ENCODE peak calls at places on chromosomes 3 and 15, in six cellular contexts. M is H1, U is H9, W is mesenchymal stem cell, Z is neuronal stem cell, X is trophoblast cell. J is an unnamed sample.

GRCh38 chr3:71530903-71531535 is 52.5 kb downstream of the FOXP1 start:
- DNase-seq in M (no peak), U (peak), W (no peak), Z (no peak), X (no peak), J (no peak)

GRCh38 chr3:4043867-4044575 is 244.8 kb downstream of the LRRN1 start:
- DNase-seq in M (no peak), U (no peak), W (no peak), Z (no peak), X (peak), J (no peak)

GRCh38 chr3:161549251-161549650 is 52.6 kb downstream of the OTOL1 start:
- DNase-seq in M (no peak), U (no peak), W (peak), Z (no peak), X (peak), J (no peak)

GRCh38 chr3:16300881-16301359 is 35.9 kb downstream of the OXNAD1 start:
- DNase-seq in M (no peak), U (no peak), W (no peak), Z (no peak), X (peak), J (no peak)

GRCh38 chr15:66898656-66899402 is 166.6 kb upstream of the SMAD3 start:
- DNase-seq in M (no peak), U (no peak), W (no peak), Z (no peak), X (no peak), J (no peak)

GRCh38 chr3:157311633-157312365 is 124.9 kb upstream of the PTX3 start:
- DNase-seq in M (no peak), U (no peak), W (peak), Z (no peak), X (peak), J (peak)

GRCh38 chr15:37789881-37790280 is 144.6 kb upstream of the TMCO5A start:
- DNase-seq in M (no peak), U (no peak), W (peak), Z (no peak), X (peak), J (peak)

GRCh38 chr3:186932281-186933181 is 2.2 kb downstream of the ST6GAL1 start:
- DNase-seq in M (no peak), U (no peak), W (no peak), Z (no peak), X (no peak), J (no peak)

GRCh38 chr3:149967067-149967685 is 3.5 kb downstream of the PFN2 start:
- DNase-seq in M (no peak), U (no peak), W (peak), Z (peak), X (peak), J (peak)

GRCh38 chr3:86257955-86258641 is 732.9 kb downstream of the VGLL3 start:
- DNase-seq in M (no peak), U (no peak), W (no peak), Z (no peak), X (no peak), J (no peak)

GRCh38 chr15:26841514-26841913 is 25.3 kb upstream of the GABRA5 start:
- DNase-seq in M (no peak), U (no peak), W (no peak), Z (no peak), X (no peak), J (no peak)

GRCh38 chr15:26842391-26842790 is 24.5 kb upstream of the GABRA5 start:
- DNase-seq in M (peak), U (no peak), W (no peak), Z (no peak), X (no peak), J (no peak)

GRCh38 chr15:26838742-26839460 is 28.0 kb upstream of the GABRA5 start:
- DNase-seq in M (peak), U (peak), W (no peak), Z (peak), X (no peak), J (no peak)

GRCh38 chr15:26844901-26845300 is 22.0 kb upstream of the GABRA5 start:
- DNase-seq in M (no peak), U (no peak), W (no peak), Z (no peak), X (no peak), J (no peak)

GRCh38 chr15:26841941-26842340 is 24.9 kb upstream of the GABRA5 start:
- DNase-seq in M (no peak), U (no peak), W (no peak), Z (no peak), X (no peak), J (no peak)
- H4K91ac ChIP-seq in M (no peak), U (no peak), W (no peak), Z (no peak), X (no peak), J (no peak)

GRCh38 chr15:47743886-47744285 is 26.6 kb downstream of the SEMA6D start:
- DNase-seq in M (no peak), U (no peak), W (no peak), Z (no peak), X (no peak), J (no peak)
- H4K91ac ChIP-seq in M (no peak), U (no peak), W (no peak), Z (no peak), X (no peak), J (no peak)

DNA sequence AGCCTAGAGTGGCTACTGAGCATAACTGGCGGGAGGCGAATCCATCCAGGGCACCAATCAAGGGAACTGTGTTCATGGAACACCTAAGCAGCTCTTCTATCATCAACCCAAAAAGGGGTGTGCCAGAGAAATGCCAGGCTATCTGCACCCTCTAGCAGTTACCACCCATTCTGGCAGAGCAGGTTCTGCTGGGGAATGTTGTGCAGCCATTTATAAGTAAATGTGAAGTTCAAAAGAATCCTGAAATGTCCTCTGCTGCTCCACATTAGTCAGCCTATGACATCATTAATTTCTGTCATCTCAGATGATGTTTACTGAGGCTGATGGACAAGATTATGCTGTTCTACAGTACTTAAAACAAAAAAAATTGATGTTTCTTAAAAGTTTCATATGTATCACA is 7.7 kb downstream of the SKIC8 start:
- DNase-seq in M (no peak), U (no peak), W (peak), Z (no peak), X (peak), J (no peak)
- H4K91ac ChIP-seq in M (no peak), U (no peak), W (no peak), Z (no peak), X (no peak), J (no peak)

GRCh38 chr3:56001537-56001936 is 466.7 kb downstream of the ERC2 start:
- DNase-seq in M (no peak), U (no peak), W (no peak), Z (no peak), X (no peak), J (no peak)
- H4K91ac ChIP-seq in M (no peak), U (no peak), W (no peak), Z (no peak), X (no peak), J (no peak)

GRCh38 chr3:134366928-134367352 is 7.3 kb downstream of the AMOTL2 start:
- DNase-seq in M (no peak), U (peak), W (no peak), Z (no peak), X (no peak), J (no peak)

GRCh38 chr3:134366221-134366927 is 7.9 kb downstream of the AMOTL2 start:
- DNase-seq in M (no peak), U (peak), W (no peak), Z (no peak), X (no peak), J (no peak)

GRCh38 chr3:134364061-134364935 is 9.9 kb downstream of the AMOTL2 start:
- DNase-seq in M (peak), U (peak), W (peak), Z (peak), X (peak), J (peak)

GRCh38 chr3:134364936-134365765 is 9.1 kb downstream of the AMOTL2 start:
- DNase-seq in M (no peak), U (no peak), W (no peak), Z (no peak), X (no peak), J (no peak)

DNA sequence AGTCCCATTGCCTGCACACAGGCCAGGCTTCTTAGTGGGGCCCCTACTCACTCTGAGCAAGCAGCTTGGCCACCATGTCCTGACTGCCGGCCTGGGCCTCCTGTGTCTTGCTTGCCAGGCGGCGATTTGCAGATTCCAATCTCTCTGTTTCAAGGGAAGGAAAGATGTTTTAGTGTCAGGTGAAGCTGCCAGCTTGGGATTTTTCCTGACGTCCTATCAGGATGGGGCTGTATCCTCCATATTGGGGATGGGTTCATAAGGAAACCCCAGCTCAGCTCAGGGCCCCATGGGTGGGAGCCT is 8.5 kb downstream of the AMOTL2 start:
- DNase-seq in M (no peak), U (peak), W (no peak), Z (no peak), X (no peak), J (no peak)
- H4K91ac ChIP-seq in M (peak), U (no peak), W (no peak), Z (no peak), X (no peak), J (no peak)

GRCh38 chr3:188067932-188068331 is 86.0 kb upstream of the LPP start:
- DNase-seq in M (no peak), U (no peak), W (peak), Z (no peak), X (no peak), J (peak)

GRCh38 chr3:188060436-188060835 is 93.5 kb upstream of the LPP start:
- DNase-seq in M (no peak), U (no peak), W (no peak), Z (no peak), X (peak), J (no peak)

GRCh38 chr3:188061133-188061532 is 92.8 kb upstream of the LPP start:
- DNase-seq in M (no peak), U (no peak), W (peak), Z (no peak), X (peak), J (peak)

GRCh38 chr3:188066141-188066540 is 87.8 kb upstream of the LPP start:
- DNase-seq in M (no peak), U (no peak), W (no peak), Z (no peak), X (no peak), J (no peak)

DNA sequence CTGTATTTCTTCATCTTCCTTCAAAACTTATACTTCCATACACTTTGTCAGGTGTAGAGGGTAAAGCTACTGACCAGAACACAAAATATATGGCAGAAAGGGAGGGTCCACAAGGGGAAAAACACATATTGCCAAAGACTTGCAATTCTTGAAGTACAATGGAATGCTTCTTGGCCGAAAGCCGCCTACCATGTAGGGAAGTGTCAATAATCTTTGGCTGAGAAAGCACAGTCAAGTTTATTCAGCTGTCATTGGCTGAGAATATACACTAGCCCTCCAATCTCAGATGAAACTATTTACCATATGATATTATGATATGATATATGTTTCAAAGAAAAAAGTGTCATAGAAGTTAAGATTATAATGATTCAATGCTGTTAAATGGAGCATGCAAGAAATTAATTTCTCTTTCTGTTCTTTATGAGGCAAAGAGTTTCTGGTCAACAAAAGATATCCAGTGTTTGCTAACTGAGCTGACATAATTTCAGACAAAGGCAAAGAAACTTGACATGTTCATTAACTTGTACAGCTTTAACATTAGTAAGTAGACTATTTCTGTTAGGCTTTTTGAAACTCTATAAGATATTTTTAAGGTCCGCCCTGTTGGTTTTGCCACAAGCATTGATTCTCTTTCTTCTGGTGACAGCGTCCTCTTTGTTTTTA is 89.0 kb upstream of the LPP start:
- DNase-seq in M (no peak), U (no peak), W (no peak), Z (no peak), X (no peak), J (no peak)
- H4K91ac ChIP-seq in M (no peak), U (no peak), W (no peak), Z (no peak), X (no peak), J (no peak)

DNA sequence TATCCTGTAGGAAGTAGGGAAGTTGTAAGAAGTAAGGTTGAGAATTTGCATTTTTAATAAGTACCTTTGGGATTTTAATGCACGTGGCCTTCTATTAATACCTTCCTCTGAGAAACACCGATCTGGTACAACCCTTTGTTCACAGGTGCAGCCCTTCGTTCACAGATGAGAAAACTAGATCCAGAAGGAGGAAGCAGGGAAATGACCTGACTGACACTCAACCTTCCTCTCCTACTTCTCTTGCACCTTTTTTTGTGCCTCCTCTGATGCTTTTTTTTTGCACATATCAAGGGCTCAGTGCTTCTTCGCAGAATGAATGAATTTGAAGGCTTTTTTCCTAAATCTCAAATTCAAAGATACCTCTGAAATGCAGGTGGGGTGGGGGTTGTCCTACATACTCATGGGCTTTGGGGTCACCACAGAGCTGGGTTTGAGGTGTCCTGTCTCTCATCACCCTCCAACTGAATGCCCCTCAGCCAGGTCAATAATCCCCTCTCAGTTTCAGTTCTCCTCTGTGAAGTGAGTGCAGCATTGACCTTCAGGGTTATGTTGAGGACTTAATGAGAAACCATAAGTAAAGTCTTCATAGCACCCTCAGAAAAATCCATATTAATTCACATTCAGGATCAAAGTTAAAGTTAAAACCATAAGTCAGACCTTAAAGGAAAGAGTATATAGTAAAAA is 161.5 kb upstream of the CTNNB1 start:
- DNase-seq in M (no peak), U (no peak), W (no peak), Z (no peak), X (no peak), J (no peak)
- H4K91ac ChIP-seq in M (no peak), U (no peak), W (no peak), Z (no peak), X (no peak), J (no peak)

GRCh38 chr3:155442066-155442465 is 148.6 kb upstream of the STRIT1 start:
- DNase-seq in M (no peak), U (no peak), W (no peak), Z (no peak), X (no peak), J (peak)

GRCh38 chr3:155441026-155441425 is 147.5 kb upstream of the STRIT1 start:
- DNase-seq in M (no peak), U (no peak), W (no peak), Z (no peak), X (no peak), J (no peak)

GRCh38 chr3:155443821-155444220 is 150.3 kb upstream of the STRIT1 start:
- DNase-seq in M (no peak), U (no peak), W (no peak), Z (no peak), X (peak), J (no peak)

GRCh38 chr3:155444771-155445170 is 151.3 kb upstream of the STRIT1 start:
- DNase-seq in M (no peak), U (no peak), W (no peak), Z (no peak), X (peak), J (no peak)

DNA sequence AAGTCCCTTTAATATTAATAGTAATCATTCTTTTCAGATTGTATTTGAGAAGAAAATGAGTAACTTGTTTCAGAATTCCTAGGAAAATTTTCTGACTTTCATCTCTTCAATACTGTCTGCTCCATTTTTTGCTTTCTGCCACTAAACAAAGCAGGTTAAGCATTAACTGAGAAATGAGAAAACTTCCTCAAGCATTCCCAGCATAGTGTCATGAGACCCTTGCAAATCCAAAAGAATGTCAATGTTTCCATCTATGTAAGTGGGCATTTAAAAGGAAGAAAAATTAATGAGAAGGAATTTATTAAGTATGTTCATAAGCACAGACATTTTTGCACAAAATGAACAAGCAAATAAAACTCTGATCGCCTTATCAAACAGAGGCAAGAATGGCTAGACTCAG is 148.0 kb upstream of the STRIT1 start:
- DNase-seq in M (no peak), U (no peak), W (no peak), Z (no peak), X (no peak), J (no peak)
- H4K91ac ChIP-seq in M (no peak), U (no peak), W (no peak), Z (no peak), X (no peak), J (no peak)

GRCh38 chr3:147582642-147583041 is 173.5 kb downstream of the ZIC1 start:
- DNase-seq in M (no peak), U (no peak), W (no peak), Z (no peak), X (no peak), J (no peak)
- H4K91ac ChIP-seq in M (no peak), U (no peak), W (no peak), Z (no peak), X (no peak), J (no peak)

GRCh38 chr3:197485143-197485542 is 70.6 kb downstream of the BDH1 start:
- DNase-seq in M (no peak), U (no peak), W (no peak), Z (no peak), X (no peak), J (no peak)

GRCh38 chr3:197487911-197488391 is 67.8 kb downstream of the BDH1 start:
- DNase-seq in M (no peak), U (no peak), W (peak), Z (no peak), X (peak), J (peak)

GRCh38 chr3:197482001-197482400 is 73.8 kb downstream of the BDH1 start:
- DNase-seq in M (no peak), U (no peak), W (peak), Z (no peak), X (no peak), J (peak)

GRCh38 chr3:197486861-197487260 is 68.9 kb downstream of the BDH1 start:
- DNase-seq in M (no peak), U (no peak), W (no peak), Z (no peak), X (no peak), J (no peak)

GRCh38 chr3:197484204-197484901 is 71.4 kb downstream of the BDH1 start:
- DNase-seq in M (no peak), U (no peak), W (no peak), Z (no peak), X (no peak), J (no peak)
- H4K91ac ChIP-seq in M (peak), U (no peak), W (no peak), Z (no peak), X (peak), J (no peak)